ENCODE peak calls at places on chromosomes 16 and 17, in six cellular contexts. R is WTC11; T is stomach; H is dorsolateral prefrontal cortex; I is CD8-positive, alpha-beta T cell; F is cardiac muscle cell. S is an unnamed sample.

GRCh38 chr17:2173005-2173404 is 118.1 kb downstream of the HIC1 start:
- DNase-seq in H (no peak), F (peak), I (no peak), R (no peak), T (no peak), S (no peak)

GRCh38 chr17:17057057-17057551 is 14.8 kb downstream of the MPRIP start:
- DNase-seq in I (no peak), T (peak), F (no peak), R (peak), H (no peak), S (no peak)

GRCh38 chr17:78915872-78916632 is 9.1 kb downstream of the TIMP2 start:
- DNase-seq in H (no peak), F (peak), R (no peak), I (no peak), T (peak), S (no peak)

GRCh38 chr17:7426203-7426863 is 917 bp downstream of the SPEM2 start:
- DNase-seq in R (no peak), I (no peak), T (no peak), F (no peak), H (no peak), S (no peak)

GRCh38 chr17:29749045-29749825 is 126.5 kb upstream of the CORO6 start:
- DNase-seq in F (no peak), H (no peak), I (no peak), R (no peak), T (no peak), S (no peak)

GRCh38 chr17:44933824-44934744 is 13.5 kb downstream of the KIF18B start:
- DNase-seq in I (no peak), R (no peak), H (no peak), T (no peak), F (no peak), S (no peak)

GRCh38 chr17:78343433-78344201 is 16.3 kb downstream of the SOCS3 start:
- DNase-seq in I (peak), F (no peak), R (no peak), T (peak), H (no peak), S (no peak)

GRCh38 chr16:69881141-69881540 is 70.0 kb upstream of the CLEC18A start:
- DNase-seq in R (no peak), F (no peak), H (no peak), I (no peak), T (no peak), S (no peak)

GRCh38 chr17:57097832-57098421 is 12.9 kb downstream of the AKAP1 start:
- DNase-seq in F (peak), H (no peak), R (no peak), I (no peak), T (no peak), S (no peak)

GRCh38 chr17:82497483-82498405 is 21.8 kb upstream of the FOXK2 start:
- DNase-seq in F (peak), H (peak), T (no peak), I (peak), R (peak), S (peak)

GRCh38 chr17:65062168-65062915 is 5.8 kb upstream of the GNA13 start:
- DNase-seq in F (no peak), H (no peak), I (no peak), R (no peak), T (no peak), S (no peak)

GRCh38 chr17:53462393-53462811 is 360.3 kb upstream of the KIF2B start:
- DNase-seq in R (no peak), H (no peak), F (peak), T (no peak), I (no peak), S (no peak)

GRCh38 chr17:63918305-63918704 is 334 bp downstream of the GH1 start:
- DNase-seq in T (no peak), H (no peak), I (no peak), F (peak), R (peak), S (no peak)
- TF ChIP-seq CTCF in T (no peak), H (no peak), I (no peak), F (peak), R (no peak), S (no peak)

GRCh38 chr17:8788998-8789397 is 10.2 kb downstream of the MFSD6L start:
- DNase-seq in I (no peak), H (no peak), T (no peak), R (no peak), F (no peak), S (no peak)

GRCh38 chr17:8781784-8782575 is 17.2 kb downstream of the MFSD6L start:
- DNase-seq in T (no peak), F (no peak), H (no peak), I (no peak), R (no peak), S (no peak)

GRCh38 chr17:8791248-8791909 is 7.8 kb downstream of the MFSD6L start:
- DNase-seq in R (no peak), T (no peak), H (no peak), I (no peak), F (no peak), S (no peak)

GRCh38 chr17:8789743-8790142 is 9.4 kb downstream of the MFSD6L start:
- DNase-seq in T (no peak), R (no peak), I (no peak), H (no peak), F (no peak), S (no peak)

GRCh38 chr17:8785547-8786412 is 13.4 kb downstream of the MFSD6L start:
- DNase-seq in F (peak), T (peak), I (peak), R (peak), H (peak), S (peak)
- TF ChIP-seq CTCF in F (peak), T (peak), I (peak), R (peak), H (peak), S (peak)

DNA sequence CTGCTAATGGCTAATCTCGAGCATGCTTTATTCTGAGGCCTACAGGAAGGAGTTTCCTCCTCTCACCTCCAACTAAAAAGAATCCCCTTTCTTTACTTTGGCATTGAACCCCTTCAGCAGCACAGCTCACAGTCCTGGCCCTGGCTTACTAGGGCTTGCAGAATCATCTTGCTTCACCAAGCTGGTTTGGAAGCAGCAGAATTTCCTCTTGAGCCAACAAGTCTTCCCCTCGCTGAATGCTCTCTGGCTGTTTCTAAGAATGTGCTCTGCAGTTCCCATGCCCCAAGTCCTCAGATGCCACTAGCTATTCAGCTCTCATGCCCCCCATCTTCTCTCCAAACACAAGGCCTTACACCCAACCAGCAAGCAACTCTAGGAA is 271.2 kb downstream of the NTN1 start:
- DNase-seq in H (no peak), T (no peak), R (no peak), F (no peak), I (no peak), S (no peak)
- TF ChIP-seq CTCF in H (no peak), T (no peak), R (no peak), F (no peak), I (no peak), S (no peak)

GRCh38 chr17:35433075-35433894 is 985 bp upstream of the SLFN12 start:
- DNase-seq in H (no peak), F (peak), R (peak), I (peak), T (peak), S (peak)
- TF ChIP-seq CTCF in H (no peak), F (peak), R (no peak), I (no peak), T (peak), S (no peak)

GRCh38 chr16:12215302-12216105 is 239.0 kb downstream of the SNX29 start:
- DNase-seq in H (no peak), T (no peak), F (no peak), R (peak), I (no peak), S (no peak)
- TF ChIP-seq CTCF in H (no peak), T (no peak), F (peak), R (peak), I (no peak), S (peak)

DNA sequence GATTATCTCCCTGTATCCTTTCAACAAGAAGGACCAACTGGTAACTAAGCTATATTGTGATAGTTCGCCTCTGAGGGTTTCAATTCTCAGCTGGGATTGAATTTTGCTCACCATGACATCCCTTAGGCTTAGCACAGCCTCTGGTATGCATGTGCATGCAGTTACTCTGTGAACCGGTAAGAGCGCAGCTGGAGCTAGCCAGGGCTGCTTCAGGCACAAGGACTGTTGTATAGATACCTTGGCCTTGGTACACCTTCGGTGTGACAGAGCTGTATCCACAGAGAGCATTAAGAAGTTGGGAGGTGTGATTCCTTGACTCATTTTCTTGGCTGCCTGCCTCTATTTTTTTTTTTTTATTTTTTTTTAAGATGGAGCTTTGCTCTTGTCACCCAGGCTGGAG is 2.3 kb upstream of the NUTF2 start:
- DNase-seq in F (no peak), R (no peak), T (no peak), I (no peak), H (no peak), S (no peak)
- TF ChIP-seq CTCF in F (no peak), R (no peak), T (no peak), I (no peak), H (no peak), S (no peak)